ENCODE peak calls at places on chromosomes 5 and 9, in six cellular contexts. N is mammary epithelial cell, A is A549, Q is WERI-Rb-1, H is fibroblast of lung, G is left lung. P is an unnamed sample.

GRCh38 chr9:1328341-1328740 is 278.2 kb downstream of the DMRT2 start:
- DNase-seq in Q (no peak), A (no peak), G (no peak), N (no peak), H (no peak), P (no peak)

GRCh38 chr5:64693636-64694035 is 3.3 kb downstream of the SHISAL2B start:
- DNase-seq in N (peak), G (no peak), H (no peak), Q (no peak), A (no peak), P (no peak)

GRCh38 chr9:96868709-96869108 is 14.4 kb upstream of the ZNF782 start:
- DNase-seq in N (peak), Q (no peak), G (no peak), A (no peak), H (no peak), P (no peak)

GRCh38 chr9:119701651-119702050 is 332.4 kb upstream of the BRINP1 start:
- DNase-seq in G (no peak), H (no peak), Q (no peak), A (no peak), N (no peak), P (no peak)

GRCh38 chr9:100216178-100216787 is 117.2 kb downstream of the INVS start:
- DNase-seq in N (peak), A (peak), H (peak), Q (peak), G (no peak), P (peak)

GRCh38 chr9:134496413-134497282 is 145.0 kb upstream of the COL5A1 start:
- DNase-seq in Q (no peak), H (peak), N (no peak), A (no peak), G (peak), P (no peak)

GRCh38 chr5:11172484-11172883 is 411.4 kb upstream of the DAP start:
- DNase-seq in N (no peak), Q (no peak), H (no peak), A (no peak), G (no peak), P (no peak)

GRCh38 chr5:94693043-94693822 is 74.8 kb downstream of the SLF1 start:
- DNase-seq in H (peak), Q (no peak), N (peak), A (no peak), G (no peak), P (peak)

GRCh38 chr9:99105152-99106043 is 485 bp downstream of the TGFBR1 start:
- DNase-seq in G (peak), N (peak), H (peak), Q (peak), A (peak), P (peak)

GRCh38 chr5:150762216-150762615 is 3.4 kb upstream of the DCTN4 start:
- DNase-seq in G (no peak), H (no peak), Q (no peak), N (no peak), A (no peak), P (no peak)

GRCh38 chr5:14250094-14250777 is 107.1 kb downstream of the TRIO start:
- DNase-seq in N (peak), H (peak), A (no peak), G (peak), Q (peak), P (no peak)

GRCh38 chr9:121700165-121700830 is 48.9 kb downstream of the DAB2IP start:
- DNase-seq in H (peak), N (peak), G (peak), A (peak), Q (peak), P (peak)

GRCh38 chr5:167916706-167917105 is 374.7 kb upstream of the WWC1 start:
- DNase-seq in Q (no peak), H (peak), G (no peak), N (peak), A (no peak), P (no peak)

GRCh38 chr5:175202461-175203065 is 241.4 kb downstream of the DRD1 start:
- DNase-seq in Q (peak), H (peak), G (no peak), N (no peak), A (peak), P (no peak)

GRCh38 chr5:758698-759053 is 25.9 kb downstream of the ZDHHC11B start:
- DNase-seq in A (no peak), Q (no peak), H (no peak), N (no peak), G (peak), P (no peak)

GRCh38 chr9:110650261-110650660 is 18.3 kb upstream of the MUSK start:
- DNase-seq in N (no peak), A (no peak), H (peak), Q (no peak), G (no peak), P (no peak)
- H3K4me3 ChIP-seq in N (no peak), A (no peak), H (no peak), Q (no peak), G (no peak), P (no peak)

GRCh38 chr5:38443390-38443789 is 113.1 kb downstream of the LIFR start:
- DNase-seq in H (no peak), G (no peak), A (no peak), Q (no peak), N (no peak), P (no peak)
- TF ChIP-seq CTCF in H (no peak), G (no peak), A (no peak), Q (no peak), N (no peak), P (no peak)

GRCh38 chr5:96566775-96567174 is 95.4 kb upstream of the CAST start:
- DNase-seq in G (no peak), N (peak), H (no peak), A (no peak), Q (no peak), P (peak)
- H3K4me3 ChIP-seq in G (no peak), N (no peak), H (no peak), A (no peak), Q (no peak), P (peak)

GRCh38 chr5:109141499-109142200 is 268.1 kb downstream of the PJA2 start:
- DNase-seq in Q (peak), A (no peak), N (no peak), H (peak), G (no peak), P (no peak)
- TF ChIP-seq CTCF in Q (no peak), A (no peak), N (no peak), H (peak), G (no peak), P (no peak)

GRCh38 chr9:129270205-129270604 is 92.1 kb upstream of the IER5L start:
- DNase-seq in A (no peak), Q (no peak), N (no peak), H (no peak), G (peak), P (peak)
- H3K4me3 ChIP-seq in A (no peak), Q (no peak), N (no peak), H (no peak), G (no peak), P (peak)

GRCh38 chr9:91740713-91741112 is 209.3 kb downstream of the ROR2 start:
- DNase-seq in H (peak), Q (no peak), G (no peak), A (no peak), N (no peak), P (no peak)
- TF ChIP-seq CTCF in H (peak), Q (peak), G (no peak), A (no peak), N (peak), P (no peak)

GRCh38 chr9:89502038-89502601 is 4.2 kb upstream of the SEMA4D start:
- DNase-seq in A (no peak), Q (no peak), H (no peak), N (no peak), G (no peak), P (no peak)

GRCh38 chr9:89497978-89498844 is at the start of gene SEMA4D:
- DNase-seq in H (peak), G (peak), A (peak), Q (peak), N (peak), P (peak)

GRCh38 chr9:89498845-89499480 is 1.1 kb upstream of the SEMA4D start:
- DNase-seq in H (no peak), Q (no peak), G (no peak), A (no peak), N (no peak), P (peak)

GRCh38 chr9:89501311-89501898 is 3.5 kb upstream of the SEMA4D start:
- DNase-seq in N (no peak), A (no peak), H (no peak), G (no peak), Q (no peak), P (no peak)

DNA sequence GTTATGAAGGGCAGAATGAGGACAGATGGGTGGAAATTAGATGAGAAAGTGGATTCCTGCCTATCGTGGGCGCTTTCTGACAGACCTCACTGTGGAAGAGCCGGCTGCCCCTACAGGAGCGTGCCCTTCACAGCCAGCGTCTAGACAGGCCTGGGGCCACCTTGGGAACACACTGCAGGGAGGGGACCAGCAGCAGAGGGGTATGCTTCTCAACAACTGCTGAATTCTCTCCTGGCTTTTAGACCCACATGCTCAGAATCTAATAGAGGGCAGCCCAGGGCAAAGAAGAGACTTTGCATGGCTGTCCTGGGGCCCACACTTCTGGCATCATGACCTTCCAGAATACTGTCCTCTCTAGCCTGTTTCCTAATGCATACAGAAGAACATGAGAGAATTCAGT is 2.1 kb upstream of the SEMA4D start:
- DNase-seq in Q (no peak), G (no peak), N (no peak), A (no peak), H (no peak), P (no peak)
- H3K4me3 ChIP-seq in Q (no peak), G (no peak), N (no peak), A (no peak), H (no peak), P (no peak)

GRCh38 chr9:136372561-136373299 is 739 bp downstream of the CARD9 start:
- DNase-seq in A (no peak), Q (peak), H (peak), G (peak), N (peak), P (no peak)
- TF ChIP-seq CTCF in A (no peak), Q (peak), H (peak), G (no peak), N (peak), P (no peak)

GRCh38 chr9:93065321-93065720 is 6.8 kb downstream of the SUSD3 start:
- DNase-seq in Q (no peak), G (peak), H (no peak), A (no peak), N (no peak), P (no peak)
- H3K4me3 ChIP-seq in Q (no peak), G (no peak), H (no peak), A (no peak), N (no peak), P (no peak)